ENCODE peak calls at places on chromosomes 11 and 22, in eight cellular contexts. C is GM23248, P is PC-3, G is GM23338, Q is fibroblast of lung, F is esophagus muscularis mucosa, O is RWPE2, Z is PC-9. R is an unnamed sample.

GRCh38 chr11:77147036-77147315 is 18.9 kb downstream of the MYO7A start:
- DNase-seq in P (no peak), Q (no peak), O (no peak), F (no peak), G (no peak), Z (no peak), C (no peak), R (no peak)

GRCh38 chr22:37187891-37188761 is at the start of gene C1QTNF6:
- DNase-seq in F (no peak), G (peak; percentile 79), P (peak; percentile 60), O (peak; percentile 73), Q (peak; percentile 62), C (peak; percentile 43), Z (peak; percentile 58), R (no peak)

GRCh38 chr11:122189259-122189658 is 73.2 kb upstream of the BLID start:
- DNase-seq in O (no peak), C (peak; percentile 96), P (peak; percentile 98), Z (peak; percentile 25), G (no peak), Q (peak; percentile 99), F (no peak), R (no peak)

GRCh38 chr11:101048479-101048878 is 81.1 kb downstream of the PGR start:
- DNase-seq in C (no peak), O (no peak), P (peak; percentile 61), G (no peak), Q (no peak), F (no peak), Z (peak; percentile 24), R (no peak)

GRCh38 chr11:58070585-58070984 is 39.8 kb downstream of the OR6Q1 start:
- DNase-seq in P (no peak), O (no peak), Z (no peak), Q (no peak), F (peak; percentile 88), G (no peak), C (no peak), R (no peak)

GRCh38 chr11:35487532-35488078 is 37.8 kb downstream of the PAMR1 start:
- DNase-seq in Q (peak; percentile 69), Z (peak; percentile 37), P (peak; percentile 69), G (peak; percentile 94), O (no peak), C (peak; percentile 65), F (no peak), R (no peak)

GRCh38 chr22:22945195-22945594 is 57.6 kb downstream of the IGLL5 start:
- DNase-seq in Z (no peak), P (no peak), G (no peak), O (no peak), C (no peak), F (peak; percentile 57), Q (no peak), R (no peak)

GRCh38 chr11:16356057-16356750 is at the start of gene SOX6:
- DNase-seq in Z (no peak), Q (peak; percentile 82), P (no peak), G (peak; percentile 27), O (no peak), C (no peak), F (no peak), R (no peak)

GRCh38 chr11:123765601-123766000 is 11.3 kb upstream of the OR6X1 start:
- DNase-seq in P (no peak), C (no peak), Q (no peak), O (no peak), G (no peak), F (no peak), Z (no peak), R (no peak)

GRCh38 chr11:113721462-113722066 is 15.5 kb upstream of the TMPRSS5 start:
- DNase-seq in Q (no peak), Z (no peak), G (no peak), C (peak; percentile 9), O (no peak), F (no peak), P (no peak), R (no peak)

GRCh38 chr11:59556883-59557205 is 45.5 kb downstream of the OR4D9 start:
- DNase-seq in O (no peak), G (peak; percentile 31), F (no peak), Q (peak; percentile 56), Z (peak; percentile 34), P (peak; percentile 23), C (peak; percentile 82), R (no peak)

GRCh38 chr11:120642196-120642894 is 130.8 kb downstream of the GRIK4 start:
- DNase-seq in Q (no peak), F (no peak), G (no peak), O (no peak), Z (no peak), C (no peak), P (no peak), R (no peak)

GRCh38 chr22:30694638-30695350 is at the start of gene OSBP2:
- DNase-seq in O (peak; percentile 68), C (peak; percentile 45), F (no peak), P (peak; percentile 19), Q (no peak), Z (peak; percentile 53), G (peak; percentile 55), R (peak; percentile 39)

GRCh38 chr22:30695351-30695762 is 683 bp downstream of the OSBP2 start:
- DNase-seq in G (no peak), Q (no peak), C (no peak), O (no peak), F (no peak), Z (no peak), P (no peak), R (no peak)

GRCh38 chr22:30691204-30691603 is 3.5 kb upstream of the OSBP2 start:
- DNase-seq in F (no peak), Z (no peak), O (no peak), Q (no peak), C (no peak), P (no peak), G (no peak), R (no peak)

GRCh38 chr22:30695871-30696655 is 1.4 kb downstream of the OSBP2 start:
- DNase-seq in C (no peak), P (no peak), G (no peak), Z (no peak), O (no peak), F (no peak), Q (no peak), R (no peak)

DNA sequence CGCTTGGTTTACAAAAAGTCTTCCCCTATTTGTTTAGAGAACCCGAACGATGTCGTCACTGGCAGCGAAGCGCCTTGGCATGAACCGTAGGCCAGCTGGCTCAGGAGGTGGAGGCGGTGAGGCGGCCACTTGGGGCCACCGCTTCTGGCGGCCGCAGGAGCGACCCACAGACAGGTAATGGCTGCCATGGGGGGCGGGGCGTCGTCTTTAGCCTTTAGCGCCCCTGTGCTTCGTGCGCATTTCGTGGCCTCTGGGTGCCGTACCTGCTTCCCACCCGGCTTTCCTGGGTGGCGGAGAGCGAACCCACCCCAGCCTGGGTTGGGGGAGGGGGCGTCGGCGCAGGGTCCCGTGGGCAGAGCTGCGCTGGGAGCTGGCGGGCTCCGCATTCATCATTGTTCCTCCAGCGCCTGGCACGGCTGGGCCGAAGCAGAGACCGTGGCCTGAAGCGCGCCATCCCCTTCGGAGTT is 470 bp upstream of the OSBP2 start:
- DNase-seq in F (no peak), C (peak; percentile 62), G (peak; percentile 82), Q (peak; percentile 21), O (peak; percentile 69), P (peak; percentile 44), Z (peak; percentile 70), R (peak; percentile 49)
- H3K4me3 ChIP-seq in F (peak overlapping the region; percentile 63), C (peak overlapping the region; percentile 76), G (peak overlapping the region; percentile 83), Q (peak overlapping the region; percentile 63), O (peak overlapping the region; percentile 75), P (peak overlapping the region; percentile 74), Z (peak overlapping the region; percentile 64), R (peak overlapping the region; percentile 63)

GRCh38 chr11:128697645-128698174 is 3.8 kb downstream of the FLI1 start:
- DNase-seq in Z (no peak), P (no peak), Q (peak; percentile 50), O (no peak), C (no peak), G (no peak), F (no peak), R (no peak)

GRCh38 chr11:128705124-128705920 is 11.4 kb downstream of the FLI1 start:
- DNase-seq in Z (no peak), F (no peak), P (no peak), C (no peak), O (no peak), Q (no peak), G (no peak), R (no peak)

GRCh38 chr11:128701086-128701485 is 7.2 kb downstream of the FLI1 start:
- DNase-seq in G (no peak), O (no peak), Z (no peak), C (peak; percentile 76), F (no peak), P (no peak), Q (peak; percentile 58), R (no peak)

GRCh38 chr11:128704517-128704916 is 10.6 kb downstream of the FLI1 start:
- DNase-seq in Q (no peak), F (no peak), C (no peak), G (no peak), O (no peak), P (no peak), Z (no peak), R (no peak)

DNA sequence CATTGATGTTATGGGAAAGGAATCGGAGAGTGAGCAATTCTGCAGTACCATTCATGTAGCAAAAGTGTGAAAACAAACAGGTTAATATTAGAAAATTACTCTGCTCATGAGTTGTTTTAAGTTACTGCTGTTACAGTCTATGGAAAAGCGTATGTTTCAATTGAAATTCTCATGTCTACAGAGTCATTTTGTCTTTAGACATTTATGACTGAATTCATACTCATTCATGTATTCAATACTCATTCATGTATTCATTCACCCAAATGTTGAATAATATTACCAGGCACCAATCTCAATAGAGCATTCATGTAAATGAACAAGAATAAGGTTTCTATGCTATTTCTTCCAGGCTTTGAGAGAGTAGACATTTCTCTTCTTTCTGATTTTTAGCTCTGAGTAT is 8.1 kb downstream of the FLI1 start:
- DNase-seq in O (no peak), G (no peak), C (no peak), Q (no peak), F (no peak), Z (no peak), P (no peak), R (no peak)
- H3K4me1 ChIP-seq in O (no peaks in the 10 kb centered on the region), G (no peaks in the 10 kb centered on the region), C (peaks cover 16% of the 10 kb centered on the region), Q (no peaks in the 10 kb centered on the region), F (peaks cover 12% of the 10 kb centered on the region), Z (no peaks in the 10 kb centered on the region), P (no peaks in the 10 kb centered on the region), R (no peaks in the 10 kb centered on the region)

DNA sequence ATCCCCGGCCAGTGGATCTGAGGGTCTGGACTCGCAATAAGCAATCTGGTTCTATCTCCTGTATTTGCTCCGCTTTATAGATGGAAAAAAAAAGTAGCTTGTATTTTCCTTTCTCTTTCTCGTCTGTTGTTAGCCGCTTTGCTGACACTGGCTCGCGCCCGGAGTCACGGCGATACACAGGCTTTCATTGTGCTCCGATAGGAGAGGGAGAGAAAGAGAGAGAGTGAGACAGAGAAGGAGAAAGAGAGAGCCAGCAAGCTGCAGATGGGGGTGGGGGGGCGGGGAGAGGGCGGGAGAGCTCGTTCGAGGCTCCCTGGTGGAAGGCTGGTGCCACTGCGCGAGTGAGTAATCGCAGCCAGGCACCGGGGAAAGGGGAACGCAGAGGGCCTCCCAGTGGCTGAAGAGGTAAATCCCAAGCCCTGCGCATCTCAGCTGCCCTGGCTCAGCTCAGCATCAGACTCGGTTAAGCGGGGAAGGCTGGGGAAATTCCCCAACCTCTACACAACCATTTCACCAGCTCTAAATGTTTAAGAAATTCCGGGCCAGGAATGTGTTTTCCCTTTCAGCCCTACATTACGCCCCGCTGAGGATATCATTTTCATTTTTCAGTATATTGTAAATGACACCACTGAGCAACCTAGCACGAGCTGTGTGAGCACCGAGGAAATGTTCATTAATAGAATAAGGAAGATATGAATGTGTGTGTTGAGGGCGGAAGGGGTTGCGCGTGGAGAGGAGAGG is at the start of gene MAML2:
- DNase-seq in C (peak; percentile 98), G (peak; percentile 98), F (peak; percentile 99), Z (peak; percentile 89), O (peak; percentile 90), P (peak; percentile 98), Q (peak; percentile 91), R (peak; percentile 92)
- H3K27ac ChIP-seq in C (peak within 1 kb of the TSS; percentile 80), G (peak within 1 kb of the TSS; percentile 41), F (peak within 1 kb of the TSS; percentile 86), Z (peak within 1 kb of the TSS; percentile 70), O (peak within 1 kb of the TSS; percentile 55), P (peak within 1 kb of the TSS; percentile 69), Q (peak within 1 kb of the TSS; percentile 89), R (peak within 1 kb of the TSS; percentile 81)

GRCh38 chr11:93849751-93850584 is 450 bp downstream of the VSTM5 start:
- DNase-seq in Q (peak; percentile 50), Z (peak; percentile 37), O (no peak), F (no peak), P (peak; percentile 30), C (peak; percentile 56), G (peak; percentile 66), R (peak; percentile 54)
- H3K4me3 ChIP-seq in Q (peak overlapping the region; percentile 49), Z (peak overlapping the region; percentile 70), O (peak overlapping the region; percentile 13), F (peak overlapping the region; percentile 65), P (peak overlapping the region; percentile 81), C (peak overlapping the region; percentile 64), G (peak overlapping the region; percentile 60), R (peak overlapping the region; percentile 42)

R was measured in small intestine.